ENCODE peak calls at places on chromosomes 12 and 14, in six cellular contexts. U is sigmoid colon, C is lower lobe of right lung, X is kidney, N is GM23338, G is A673. D is an unnamed sample. For H3K36me3, the result is how much of the 10 kb centered on the place peaks cover.

GRCh38 chr12:106629797-106630669 is 47.2 kb downstream of the RFX4 start:
- DNase-seq in U (no peak), C (no peak), X (no peak), N (no peak), G (no peak), D (no peak)

GRCh38 chr12:12294215-12295005 is 27.6 kb upstream of the LRP6 start:
- DNase-seq in U (no peak), C (no peak), X (no peak), N (peak), G (no peak), D (no peak)

GRCh38 chr12:89574736-89575208 is 48.9 kb upstream of the POC1B start:
- DNase-seq in U (no peak), C (no peak), X (no peak), N (peak), G (peak), D (no peak)

GRCh38 chr12:52247622-52248540 is 14.8 kb downstream of the KRT7 start:
- DNase-seq in U (peak), C (no peak), X (no peak), N (no peak), G (no peak), D (no peak)

GRCh38 chr12:9127936-9128663 is 12.4 kb upstream of the A2M start:
- DNase-seq in U (no peak), C (no peak), X (peak), N (no peak), G (no peak), D (no peak)

GRCh38 chr12:114855678-114856077 is 171.7 kb upstream of the TBX3 start:
- DNase-seq in U (no peak), C (no peak), X (no peak), N (no peak), G (no peak), D (no peak)

GRCh38 chr14:88476825-88477224 is 78.0 kb downstream of the PTPN21 start:
- DNase-seq in U (no peak), C (no peak), X (no peak), N (no peak), G (no peak), D (no peak)

GRCh38 chr14:105468621-105469241 is 5.9 kb upstream of the CRIP2 start:
- DNase-seq in U (no peak), C (no peak), X (peak), N (no peak), G (no peak), D (no peak)

GRCh38 chr12:34291001-34291400 is 268.7 kb downstream of the ALG10 start:
- DNase-seq in U (peak), C (no peak), X (peak), N (no peak), G (no peak), D (no peak)

GRCh38 chr12:121579190-121579791 is 1.5 kb downstream of the KDM2B start:
- DNase-seq in U (peak), C (peak), X (peak), N (peak), G (peak), D (peak)

DNA sequence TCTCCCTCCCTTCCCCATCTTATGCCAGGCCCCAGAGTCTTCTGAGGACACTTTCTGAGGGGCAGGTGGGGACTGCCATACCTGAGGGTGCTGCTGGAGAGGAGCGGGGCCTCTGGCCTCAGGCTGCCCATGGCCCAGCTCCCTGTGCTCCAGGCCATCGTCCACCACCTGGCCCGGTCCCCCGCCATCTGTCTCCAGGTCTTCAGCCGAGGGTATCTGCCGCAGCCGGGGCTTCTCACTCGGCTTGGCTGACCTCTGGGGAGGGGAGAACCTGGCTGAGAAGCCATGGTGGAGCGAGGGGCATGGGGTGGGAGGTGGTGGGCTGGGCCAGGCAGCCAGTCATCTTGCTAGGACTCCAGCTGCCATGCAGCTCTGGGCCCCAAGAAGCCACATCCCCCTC is 21.6 kb downstream of the SLC48A1 start:
- DNase-seq in U (no peak), C (no peak), X (no peak), N (no peak), G (no peak), D (no peak)
- H3K36me3 ChIP-seq in U (half or more), C (half or more), X (under half), N (under half), G (under half), D (half or more)

GRCh38 chr12:4819654-4820053 is 90.1 kb upstream of the KCNA1 start:
- DNase-seq in U (no peak), C (no peak), X (no peak), N (no peak), G (no peak), D (no peak)

GRCh38 chr12:4824415-4824814 is 85.3 kb upstream of the KCNA1 start:
- DNase-seq in U (no peak), C (no peak), X (no peak), N (no peak), G (no peak), D (no peak)

GRCh38 chr12:4817813-4818212 is 91.9 kb upstream of the KCNA1 start:
- DNase-seq in U (no peak), C (no peak), X (no peak), N (no peak), G (no peak), D (no peak)

GRCh38 chr12:4822572-4822971 is 87.1 kb upstream of the KCNA1 start:
- DNase-seq in U (no peak), C (no peak), X (no peak), N (no peak), G (no peak), D (no peak)

DNA sequence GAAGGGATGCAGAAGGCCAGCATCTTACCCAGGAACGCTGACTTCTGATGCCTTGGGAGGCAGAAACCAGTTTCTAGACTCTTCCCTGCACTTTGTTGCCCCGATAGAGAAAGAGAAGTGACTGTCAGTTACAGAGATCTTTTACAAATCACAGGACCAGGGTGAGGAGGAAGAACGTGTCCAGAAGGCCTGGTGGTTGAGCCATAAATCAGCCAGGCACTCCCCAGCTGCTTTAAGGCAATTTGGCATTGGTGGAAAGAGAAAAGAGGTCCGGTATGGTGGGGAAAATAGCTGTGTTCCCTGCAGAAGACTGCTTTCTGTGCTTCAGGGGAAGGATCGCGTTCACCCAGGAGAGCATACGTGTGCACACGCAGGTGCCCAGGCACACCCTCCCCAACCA is 88.7 kb upstream of the KCNA1 start:
- DNase-seq in U (no peak), C (no peak), X (no peak), N (no peak), G (no peak), D (no peak)
- H3K27ac ChIP-seq in U (no peak), C (no peak), X (no peak), N (no peak), G (no peak), D (no peak)

GRCh38 chr14:55062517-55063351 is 11.3 kb downstream of the MAPK1IP1L start:
- DNase-seq in U (no peak), C (no peak), X (no peak), N (no peak), G (no peak), D (no peak)

GRCh38 chr14:55071051-55071450 is 19.6 kb downstream of the MAPK1IP1L start:
- DNase-seq in U (no peak), C (no peak), X (no peak), N (no peak), G (no peak), D (no peak)

GRCh38 chr14:55065411-55065810 is 14.0 kb downstream of the MAPK1IP1L start:
- DNase-seq in U (no peak), C (no peak), X (no peak), N (no peak), G (no peak), D (no peak)

GRCh38 chr14:55071870-55072640 is 20.6 kb downstream of the MAPK1IP1L start:
- DNase-seq in U (no peak), C (no peak), X (no peak), N (no peak), G (no peak), D (no peak)

DNA sequence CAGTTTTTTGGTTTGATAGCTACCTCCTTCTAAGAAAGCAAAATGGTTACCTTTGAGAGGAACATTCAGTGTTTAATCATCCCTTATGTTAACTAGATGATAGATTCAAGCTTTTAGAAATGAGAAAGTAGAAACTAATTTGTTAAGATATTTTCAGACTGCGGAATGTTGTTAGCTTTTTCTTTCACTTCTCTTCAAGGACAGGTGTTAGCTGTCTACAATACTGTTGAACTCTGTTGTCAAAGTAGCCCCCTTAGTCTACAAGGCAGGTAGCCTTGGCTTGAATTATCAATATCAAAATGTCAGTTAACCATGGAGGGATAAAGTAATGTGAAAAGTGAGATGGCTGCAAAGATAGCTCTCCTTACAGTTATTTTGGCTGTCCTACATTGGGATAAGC is 14.8 kb downstream of the MAPK1IP1L start:
- DNase-seq in U (no peak), C (no peak), X (no peak), N (no peak), G (no peak), D (no peak)
- H3K36me3 ChIP-seq in U (under half), C (half or more), X (under half), N (under half), G (half or more), D (under half)

DNA sequence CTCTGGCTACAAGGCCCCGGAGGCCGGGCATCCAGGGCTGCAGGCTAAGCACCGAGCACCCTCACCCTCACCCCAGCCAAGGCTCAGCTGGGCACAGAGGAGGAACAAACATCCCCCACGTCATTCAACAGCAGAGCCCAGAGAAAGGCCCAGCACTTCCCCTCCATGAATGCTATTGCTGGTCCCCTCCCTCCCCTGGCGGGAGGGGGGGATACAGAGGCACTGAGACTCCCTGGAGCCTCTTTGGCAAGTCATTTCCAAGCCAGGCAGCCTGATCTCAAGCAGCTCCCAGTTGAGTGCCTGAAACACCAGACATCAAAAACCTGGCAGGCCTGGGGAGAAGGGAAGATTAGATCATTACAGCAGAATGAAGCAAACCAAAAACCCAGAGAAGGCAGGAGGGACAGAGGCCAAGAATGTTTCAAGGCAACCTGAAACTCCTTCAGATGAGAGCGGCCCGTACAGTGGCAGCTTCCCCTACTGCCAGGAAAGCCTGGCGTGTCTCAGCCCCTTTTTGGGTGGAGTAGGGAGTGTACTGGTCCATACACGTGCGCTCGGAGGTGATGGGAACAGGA is 92.1 kb downstream of the LRRC74A start:
- DNase-seq in U (peak), C (peak), X (peak), N (no peak), G (peak), D (peak)
- H3K27ac ChIP-seq in U (peak), C (peak), X (peak), N (peak), G (peak), D (peak)

GRCh38 chr14:51210594-51210993 is 29.5 kb upstream of the TMX1 start:
- DNase-seq in U (no peak), C (no peak), X (no peak), N (no peak), G (no peak), D (no peak)
- H3K36me3 ChIP-seq in U (under half), C (under half), X (under half), N (under half), G (under half), D (under half)

DNA sequence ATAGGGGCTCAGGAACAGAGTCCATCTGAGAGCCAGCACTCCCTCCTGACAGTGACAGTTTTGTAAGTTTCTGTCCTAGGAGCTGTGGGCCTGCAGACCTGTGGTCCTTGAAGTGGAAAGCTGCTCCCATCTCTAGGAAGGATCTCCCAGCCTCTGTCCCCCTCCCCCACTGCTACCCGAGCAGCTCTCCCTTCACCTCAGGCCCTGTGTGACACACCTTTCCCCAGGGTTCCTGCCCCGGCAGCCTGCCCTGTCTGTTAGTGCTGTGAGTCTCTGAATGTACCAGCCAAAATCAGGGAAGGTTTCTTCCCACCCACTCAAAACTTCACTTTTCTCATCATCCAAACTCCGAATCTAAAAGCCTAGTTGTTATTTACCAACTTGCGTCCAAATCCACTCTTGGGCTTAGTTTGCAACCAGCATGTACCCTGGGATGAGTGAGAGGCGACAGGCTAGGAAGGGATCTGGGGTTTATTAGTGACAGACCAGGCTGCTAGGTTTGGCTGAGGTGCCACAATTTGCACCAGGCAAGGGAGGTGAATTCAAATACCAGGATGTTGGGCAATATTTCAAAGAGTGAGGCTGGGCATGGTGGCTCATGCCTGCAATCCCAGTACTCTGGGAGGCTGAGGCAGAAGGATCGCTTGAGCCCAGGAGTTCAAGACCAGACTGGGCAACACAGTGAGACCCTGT is 39.9 kb downstream of the NINJ2 start:
- DNase-seq in U (no peak), C (no peak), X (no peak), N (peak), G (no peak), D (no peak)
- H3K27ac ChIP-seq in U (peak), C (peak), X (no peak), N (no peak), G (no peak), D (peak)

DNA sequence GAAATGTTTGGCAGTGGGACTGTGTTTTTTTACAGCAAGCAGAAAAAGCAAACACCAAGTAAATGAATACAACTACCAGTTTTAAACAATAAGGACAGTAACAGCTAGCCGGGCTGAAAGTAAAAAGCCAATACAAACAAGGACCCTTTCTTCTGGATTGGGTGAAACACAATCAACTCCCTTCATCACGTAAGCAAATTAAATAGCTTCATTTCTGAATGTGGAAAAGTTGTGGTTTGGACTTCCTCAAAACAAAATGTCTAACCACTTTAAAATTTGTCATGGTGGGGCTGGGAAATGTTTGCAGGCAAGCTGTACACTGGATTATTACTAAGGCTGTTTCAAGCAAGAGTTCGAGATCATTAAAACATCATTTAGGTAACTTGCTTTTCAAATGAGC is 47.4 kb downstream of the TCHP start:
- DNase-seq in U (no peak), C (no peak), X (no peak), N (no peak), G (peak), D (no peak)
- H3K36me3 ChIP-seq in U (under half), C (half or more), X (under half), N (under half), G (under half), D (half or more)

DNA sequence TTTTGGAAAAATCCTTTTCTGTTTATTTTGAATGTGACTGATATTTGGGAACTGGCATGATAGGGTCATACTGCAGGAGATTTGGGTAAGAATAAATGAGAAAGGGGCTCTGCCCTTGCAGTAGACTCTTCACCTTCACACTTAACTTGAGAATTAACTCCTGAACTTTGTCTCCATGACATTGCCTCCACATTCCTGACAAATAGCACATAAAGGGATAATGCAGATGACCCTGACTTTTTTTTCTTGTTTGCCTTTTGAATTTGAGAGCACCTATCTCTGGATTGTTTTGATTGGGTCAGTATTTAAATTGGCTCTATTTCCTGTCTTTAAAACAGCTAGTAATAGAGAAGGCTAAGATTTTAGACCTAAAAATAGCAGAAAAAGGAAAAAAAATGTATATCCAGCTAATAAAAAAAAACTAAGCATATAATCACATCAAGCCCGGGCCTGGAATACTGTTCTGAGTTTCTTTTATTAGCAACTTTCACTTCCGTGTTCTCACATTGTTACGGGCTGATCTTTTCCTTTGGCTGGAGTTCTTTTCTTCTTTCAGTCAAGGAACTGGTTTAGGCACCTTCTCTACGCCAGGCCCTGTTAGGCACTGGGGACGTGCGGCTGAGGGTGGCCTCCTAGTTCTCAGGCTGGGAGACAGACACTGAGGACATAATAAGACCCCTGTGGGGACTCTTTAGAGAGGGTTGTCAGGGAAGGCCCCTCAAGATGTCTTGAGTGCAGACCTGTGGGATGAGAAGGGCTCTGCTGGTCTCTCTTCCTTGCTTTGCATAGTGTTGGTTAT is 53.1 kb upstream of the GNPNAT1 start:
- DNase-seq in U (no peak), C (no peak), X (no peak), N (peak), G (no peak), D (no peak)
- H3K27ac ChIP-seq in U (peak), C (peak), X (no peak), N (peak), G (peak), D (peak)

DNA sequence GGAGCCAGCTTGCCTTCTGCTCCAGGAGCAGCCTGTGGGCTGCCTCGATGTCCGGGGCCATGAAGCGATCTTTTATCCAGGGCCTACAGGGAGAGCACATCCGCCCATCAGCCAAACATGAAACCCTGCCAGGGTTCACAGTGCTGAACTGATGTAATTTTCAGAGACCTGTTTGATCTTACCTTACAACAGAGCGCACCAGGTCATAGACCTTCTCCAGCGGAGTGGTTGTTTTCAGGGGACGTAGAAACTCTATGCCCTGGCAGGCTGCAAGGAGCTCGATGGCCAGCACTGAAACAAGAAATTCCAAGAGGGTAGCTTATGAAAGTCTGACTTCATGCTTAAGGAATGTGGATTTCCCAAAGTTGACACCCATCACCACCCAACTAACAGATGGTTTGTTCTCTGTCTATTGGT is 19.7 kb downstream of the HAL start:
- DNase-seq in U (no peak), C (no peak), X (no peak), N (no peak), G (peak), D (no peak)
- H3K36me3 ChIP-seq in U (under half), C (under half), X (under half), N (under half), G (under half), D (under half)

GRCh38 chr12:124442281-124442680 is 125.1 kb downstream of the NCOR2 start:
- DNase-seq in U (no peak), C (no peak), X (no peak), N (no peak), G (no peak), D (no peak)
- H3K27ac ChIP-seq in U (no peak), C (no peak), X (peak), N (no peak), G (peak), D (no peak)